ENCODE peak calls at places on chromosomes 6 and 20, in ten cellular contexts. Q is GM12878; F is lower lobe of right lung; C is GM12865; O is CD8-positive, alpha-beta T cell; G is left ventricle myocardium inferior; A is astrocyte; I is kidney epithelial cell; E is brain microvascular endothelial cell; P is tibial artery. Z is an unnamed sample.

GRCh38 chr6:97205936-97206335 is 77.1 kb downstream of the MMS22L start:
- DNase-seq in E (no peak), O (no peak), Q (no peak), I (no peak), C (no peak), G (no peak), A (no peak), F (no peak), P (no peak), Z (no peak)

GRCh38 chr20:48295445-48295903 is 510.2 kb upstream of the SULF2 start:
- DNase-seq in G (no peak), F (no peak), Q (no peak), A (peak), E (peak), P (no peak), C (no peak), I (peak), O (no peak), Z (peak)

GRCh38 chr20:48949304-48950170 is 28.0 kb downstream of the ARFGEF2 start:
- DNase-seq in O (no peak), E (no peak), I (no peak), F (no peak), C (no peak), P (no peak), Q (no peak), G (no peak), A (no peak), Z (no peak)

GRCh38 chr20:53091789-53092188 is 119.6 kb downstream of the TSHZ2 start:
- DNase-seq in E (no peak), P (no peak), G (no peak), Q (no peak), F (no peak), O (no peak), A (no peak), C (no peak), I (no peak), Z (no peak)

GRCh38 chr6:108163267-108163643 is 2.6 kb upstream of the NR2E1 start:
- DNase-seq in F (no peak), I (no peak), C (no peak), E (no peak), P (no peak), G (no peak), O (no peak), Q (no peak), A (no peak), Z (no peak)

GRCh38 chr6:65671922-65672321 is 35.1 kb downstream of the EYS start:
- DNase-seq in I (no peak), A (no peak), P (no peak), F (no peak), G (no peak), Q (no peak), O (no peak), E (no peak), C (no peak), Z (no peak)

GRCh38 chr6:108619431-108620197 is 58.9 kb downstream of the FOXO3 start:
- DNase-seq in Q (no peak), G (no peak), I (no peak), P (no peak), A (no peak), F (no peak), E (no peak), C (no peak), O (no peak), Z (no peak)

GRCh38 chr6:134593887-134594286 is 276.0 kb upstream of the SGK1 start:
- DNase-seq in O (no peak), A (no peak), F (peak), I (no peak), E (no peak), Q (no peak), G (no peak), C (no peak), P (no peak), Z (no peak)

GRCh38 chr6:100920028-100920427 is 38.9 kb upstream of the ASCC3 start:
- DNase-seq in E (no peak), P (no peak), O (no peak), Q (no peak), I (no peak), G (no peak), C (no peak), A (no peak), F (no peak), Z (no peak)

DNA sequence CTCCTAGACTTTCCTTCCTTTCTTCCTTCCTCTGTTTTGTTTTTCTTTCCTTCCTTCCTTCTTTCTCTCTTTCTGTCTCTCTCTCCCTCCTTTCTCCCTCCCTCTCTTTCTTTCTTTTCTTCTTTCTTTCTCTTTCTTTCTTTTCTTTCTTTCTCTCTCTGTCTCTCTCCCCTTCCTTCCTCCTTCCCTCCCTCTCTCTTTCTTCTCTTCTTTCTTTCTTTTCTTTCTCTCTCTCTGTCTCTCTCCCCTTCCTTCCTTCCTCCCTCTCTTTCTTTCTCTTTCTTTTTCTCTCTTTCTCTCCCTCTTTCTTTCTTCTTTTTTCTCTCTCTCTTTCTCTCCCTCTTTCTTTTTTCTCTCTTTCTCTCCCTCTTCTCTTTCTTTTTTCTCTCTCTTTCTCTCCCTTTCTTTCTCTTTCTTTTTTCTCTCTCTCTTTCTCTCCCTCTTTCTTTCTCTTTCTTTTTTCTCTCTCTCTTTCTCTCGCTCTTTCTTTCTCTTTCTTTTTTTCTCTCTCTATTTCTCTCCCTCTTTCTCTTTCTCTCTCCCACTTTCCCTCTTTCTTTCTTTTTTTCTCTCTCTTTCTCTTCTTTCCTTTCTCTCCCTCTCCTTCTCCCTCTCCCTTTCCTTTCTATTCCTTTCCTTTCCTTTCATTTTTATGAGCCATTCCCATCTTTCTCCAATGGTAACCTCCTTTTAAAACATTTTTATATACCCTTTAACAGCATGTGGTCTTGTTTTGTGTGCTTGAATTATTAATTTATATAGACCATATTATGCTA is 2.3 kb downstream of the TINAG start:
- DNase-seq in P (no peak), I (no peak), E (no peak), F (no peak), C (no peak), G (no peak), A (no peak), O (no peak), Q (no peak), Z (no peak)
- H3K4me3 ChIP-seq in P (no peak), I (peak), E (no peak), F (no peak), C (no peak), G (no peak), A (no peak), O (no peak), Q (no peak), Z (no peak)

GRCh38 chr6:16288163-16288562 is 49.8 kb downstream of the GMPR start:
- DNase-seq in C (no peak), Q (no peak), P (peak), O (no peak), A (no peak), E (no peak), F (no peak), I (no peak), G (no peak), Z (no peak)

GRCh38 chr6:16284472-16284871 is 46.1 kb downstream of the GMPR start:
- DNase-seq in G (no peak), A (no peak), I (no peak), C (no peak), P (peak), E (no peak), O (no peak), Q (no peak), F (no peak), Z (no peak)

GRCh38 chr6:16282370-16282769 is 44.0 kb downstream of the GMPR start:
- DNase-seq in P (peak), A (no peak), O (no peak), C (no peak), Q (no peak), G (no peak), F (no peak), E (no peak), I (no peak), Z (no peak)

GRCh38 chr6:16286151-16286522 is 47.8 kb downstream of the GMPR start:
- DNase-seq in G (no peak), E (peak), I (no peak), A (no peak), F (no peak), O (peak), P (peak), C (peak), Q (no peak), Z (peak)

DNA sequence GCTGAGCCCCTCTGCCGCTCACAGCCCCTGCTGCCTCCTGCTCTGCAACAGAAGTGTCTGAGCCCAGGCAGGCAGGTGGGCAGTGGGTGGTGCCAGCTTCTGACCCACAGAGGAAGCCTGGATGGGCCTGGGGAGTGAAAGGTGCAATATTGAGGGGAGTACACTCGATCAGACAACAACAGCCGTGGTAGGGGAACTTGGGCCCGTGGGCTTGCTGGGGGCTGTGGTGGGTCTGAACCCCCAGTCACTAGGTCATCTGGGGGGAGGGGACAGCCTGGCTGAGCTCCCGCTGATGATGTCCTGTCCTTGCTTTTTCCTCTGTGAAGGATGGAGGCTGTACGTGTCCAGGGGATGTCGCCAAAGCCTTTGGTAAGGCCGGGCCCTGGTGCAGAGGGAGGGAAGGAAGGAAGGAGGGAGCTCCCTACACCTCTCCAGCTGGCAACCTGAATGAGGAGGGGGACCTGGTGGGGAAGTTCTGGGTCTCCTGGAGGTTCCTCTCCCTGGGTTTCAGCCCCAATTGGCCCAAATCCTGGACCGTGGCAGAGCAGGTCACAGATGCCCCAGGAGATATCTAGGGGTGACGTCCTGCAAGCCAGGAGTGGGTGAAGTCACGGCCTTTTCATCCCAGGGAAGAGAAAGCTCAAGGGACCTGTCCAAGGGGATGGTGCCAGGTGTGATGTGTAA is 47.2 kb downstream of the GMPR start:
- DNase-seq in G (no peak), C (no peak), A (no peak), P (peak), Q (no peak), O (no peak), I (no peak), F (no peak), E (no peak), Z (no peak)
- TF ChIP-seq CTCF in G (no peak), C (no peak), A (no peak), P (no peak), Q (no peak), O (no peak), I (no peak), F (no peak), E (no peak), Z (no peak)

GRCh38 chr20:38471987-38472512 is 593 bp upstream of the RALGAPB start:
- DNase-seq in P (no peak), O (no peak), F (no peak), I (no peak), E (no peak), C (no peak), G (no peak), A (no peak), Q (no peak), Z (no peak)

GRCh38 chr20:38477747-38478146 is 5.1 kb downstream of the RALGAPB start:
- DNase-seq in Q (no peak), A (no peak), P (no peak), C (no peak), O (no peak), I (no peak), E (no peak), F (no peak), G (no peak), Z (no peak)

GRCh38 chr20:38472513-38473352 is at the start of gene RALGAPB:
- DNase-seq in G (peak), C (peak), P (peak), F (peak), A (peak), O (peak), I (peak), Q (peak), E (peak), Z (peak)

GRCh38 chr20:38471245-38471644 is 1.4 kb upstream of the RALGAPB start:
- DNase-seq in C (no peak), A (no peak), I (no peak), F (no peak), P (no peak), G (no peak), O (no peak), E (no peak), Q (no peak), Z (no peak)

DNA sequence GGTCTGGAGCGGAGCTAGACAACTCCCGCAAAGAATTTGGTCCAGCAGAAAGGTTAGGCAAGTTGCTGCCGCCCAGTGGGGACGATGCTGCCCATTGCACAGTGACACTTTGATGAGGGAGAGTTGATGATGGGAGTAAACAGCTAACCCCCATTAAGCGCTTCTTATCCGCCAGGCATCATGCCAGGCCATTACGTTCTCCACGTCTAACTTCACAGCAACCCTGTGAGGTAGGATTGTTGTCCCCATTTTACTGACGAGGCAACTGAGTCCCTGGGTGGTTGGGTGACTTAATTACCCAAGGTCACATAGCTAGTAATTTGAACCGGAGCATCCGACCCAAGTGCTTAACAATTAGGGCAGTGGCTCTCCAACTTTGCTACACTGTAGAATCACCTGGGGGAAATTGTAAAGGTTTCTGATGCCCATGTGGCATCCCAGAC is 731 bp downstream of the RALGAPB start:
- DNase-seq in Q (no peak), P (no peak), C (peak), F (no peak), A (peak), O (no peak), I (no peak), G (no peak), E (no peak), Z (peak)
- H3K4me3 ChIP-seq in Q (peak), P (peak), C (peak), F (peak), A (peak), O (peak), I (peak), G (peak), E (peak), Z (peak)

GRCh38 chr6:31266721-31267360 is 5.1 kb downstream of the HLA-C start:
- DNase-seq in C (peak), A (no peak), I (no peak), G (no peak), O (no peak), E (no peak), P (no peak), F (no peak), Q (no peak), Z (no peak)
- TF ChIP-seq CTCF in C (no peak), A (no peak), I (no peak), G (no peak), O (no peak), E (no peak), P (no peak), F (no peak), Q (no peak), Z (no peak)

GRCh38 chr20:32764000-32764960 is 2.1 kb downstream of the DNMT3B start:
- DNase-seq in I (no peak), A (no peak), E (no peak), G (no peak), F (no peak), O (no peak), P (no peak), Q (no peak), C (no peak), Z (no peak)
- H3K4me3 ChIP-seq in I (peak), A (peak), E (peak), G (no peak), F (no peak), O (no peak), P (no peak), Q (no peak), C (no peak), Z (no peak)

GRCh38 chr20:60930023-60930790 is 321.9 kb upstream of the CDH4 start:
- DNase-seq in P (no peak), A (no peak), C (no peak), Q (no peak), E (no peak), G (no peak), F (no peak), O (no peak), I (no peak), Z (no peak)

GRCh38 chr20:60937581-60937980 is 314.5 kb upstream of the CDH4 start:
- DNase-seq in F (no peak), E (no peak), O (no peak), C (no peak), G (no peak), P (no peak), Q (no peak), A (no peak), I (no peak), Z (no peak)

GRCh38 chr20:60931691-60932090 is 320.4 kb upstream of the CDH4 start:
- DNase-seq in I (no peak), Q (no peak), G (no peak), C (no peak), E (no peak), A (no peak), O (no peak), P (no peak), F (no peak), Z (no peak)

GRCh38 chr20:60934724-60935123 is 317.3 kb upstream of the CDH4 start:
- DNase-seq in P (no peak), G (no peak), O (no peak), E (no peak), C (no peak), F (no peak), I (no peak), Q (no peak), A (no peak), Z (no peak)

DNA sequence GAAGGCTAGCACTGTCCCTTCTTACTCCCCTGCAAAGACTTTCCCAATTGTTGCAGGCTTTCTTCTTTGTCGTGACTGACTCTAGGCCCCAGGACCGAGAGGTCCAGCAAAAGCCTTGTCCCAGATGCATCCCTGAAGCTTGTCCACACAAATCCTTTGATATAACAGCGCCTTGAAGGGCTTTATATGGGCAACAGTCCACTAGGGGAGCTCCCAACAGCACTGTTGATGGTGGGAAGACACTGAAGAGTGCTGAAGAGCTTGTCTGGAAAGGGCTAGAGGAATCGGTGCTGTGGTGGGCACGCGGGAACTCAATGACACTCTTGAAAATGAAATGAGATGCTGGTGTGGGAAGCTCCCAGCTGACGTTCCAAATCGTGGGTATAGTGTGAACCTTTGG is 316.1 kb upstream of the CDH4 start:
- DNase-seq in E (no peak), F (no peak), O (no peak), Q (no peak), A (no peak), P (no peak), I (no peak), G (no peak), C (no peak), Z (no peak)
- TF ChIP-seq CTCF in E (no peak), F (no peak), O (no peak), Q (no peak), A (no peak), P (no peak), I (no peak), G (no peak), C (no peak), Z (no peak)

GRCh38 chr6:31498748-31499147 is 803 bp downstream of the MICB start:
- DNase-seq in P (peak), E (no peak), O (no peak), A (no peak), Q (no peak), C (no peak), G (no peak), I (no peak), F (no peak), Z (no peak)
- H3K4me3 ChIP-seq in P (peak), E (peak), O (no peak), A (peak), Q (peak), C (peak), G (peak), I (peak), F (peak), Z (peak)

GRCh38 chr20:10356628-10357027 is 77.4 kb downstream of the MKKS start:
- DNase-seq in O (no peak), Q (no peak), G (no peak), P (no peak), I (no peak), E (no peak), C (no peak), A (no peak), F (no peak), Z (no peak)

GRCh38 chr20:10357061-10357708 is 76.8 kb downstream of the MKKS start:
- DNase-seq in A (peak), F (no peak), Q (no peak), G (no peak), O (no peak), E (no peak), C (no peak), I (peak), P (no peak), Z (no peak)

GRCh38 chr20:10360878-10361277 is 73.1 kb downstream of the MKKS start:
- DNase-seq in C (no peak), F (no peak), P (no peak), E (peak), I (no peak), O (no peak), Q (no peak), G (no peak), A (peak), Z (no peak)

GRCh38 chr20:10359621-10360040 is 74.4 kb downstream of the MKKS start:
- DNase-seq in F (no peak), C (no peak), E (peak), Q (peak), I (no peak), G (no peak), A (peak), P (no peak), O (no peak), Z (peak)

DNA sequence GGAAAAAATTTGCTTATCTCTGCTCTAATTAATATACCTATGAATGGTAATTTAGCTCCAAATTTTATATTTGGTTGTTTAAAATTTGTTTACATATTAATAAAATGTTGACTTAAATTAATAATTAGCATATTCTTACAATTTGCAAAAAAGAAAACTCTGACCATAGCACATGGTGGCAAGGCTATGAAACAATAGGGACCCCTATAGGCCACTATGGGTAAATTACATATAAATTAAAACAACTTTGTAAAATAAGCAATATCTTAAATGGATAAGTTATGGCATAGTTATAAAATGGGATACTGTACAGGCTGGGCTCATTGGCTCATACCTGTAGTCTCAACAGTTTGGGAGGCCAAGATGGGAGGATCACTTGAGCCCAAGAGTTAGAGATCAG is 76.0 kb downstream of the MKKS start:
- DNase-seq in P (no peak), I (no peak), Q (no peak), E (no peak), O (no peak), A (no peak), F (no peak), G (no peak), C (no peak), Z (peak)
- TF ChIP-seq CTCF in P (no peak), I (no peak), Q (no peak), E (peak), O (no peak), A (peak), F (peak), G (peak), C (peak), Z (peak)

Z was measured in cardiac fibroblast.